ENCODE peak calls at places on chromosome 9, in nine cellular contexts. Y is IMR-90, C is hepatocyte, D is AG09309, I is A549, E is GM12864, G is Caco-2, S is DND-41, X is body of pancreas. Q is an unnamed sample.

GRCh38 chr9:129156163-129156562 is 21.9 kb downstream of the IER5L start:
- DNase-seq in X (no peak), C (no peak), Y (no peak), S (no peak), E (no peak), I (no peak), G (no peak), D (no peak), Q (no peak)

GRCh38 chr9:3855601-3856328 is 330.0 kb upstream of the RFX3 start:
- DNase-seq in X (no peak), Y (no peak), I (no peak), S (no peak), C (no peak), E (no peak), G (no peak), D (no peak), Q (no peak)

GRCh38 chr9:2610985-2611384 is 10.6 kb upstream of the VLDLR start:
- DNase-seq in X (no peak), G (peak), I (no peak), S (no peak), E (no peak), D (no peak), C (peak), Y (peak), Q (no peak)

GRCh38 chr9:120571443-120572257 is 8.3 kb downstream of the CDK5RAP2 start:
- DNase-seq in Y (peak), C (peak), E (no peak), D (peak), X (peak), I (no peak), G (peak), S (no peak), Q (peak)

GRCh38 chr9:101443358-101443757 is 7.8 kb upstream of the ALDOB start:
- DNase-seq in S (no peak), C (no peak), G (no peak), E (no peak), D (no peak), I (no peak), Y (no peak), X (peak), Q (no peak)

GRCh38 chr9:124799274-124800006 is 22.5 kb downstream of the OLFML2A start:
- DNase-seq in I (no peak), X (peak), D (no peak), E (no peak), S (no peak), Y (no peak), C (no peak), G (no peak), Q (no peak)

GRCh38 chr9:89786650-89787049 is 181.8 kb downstream of the GADD45G start:
- DNase-seq in C (no peak), S (no peak), G (no peak), Y (no peak), E (no peak), I (no peak), D (no peak), X (no peak), Q (peak)

GRCh38 chr9:121700165-121700830 is 48.9 kb downstream of the DAB2IP start:
- DNase-seq in E (no peak), C (peak), S (peak), I (peak), G (peak), Y (peak), X (peak), D (no peak), Q (peak)

GRCh38 chr9:98884849-98885248 is 58.9 kb upstream of the COL15A1 start:
- DNase-seq in Y (no peak), D (no peak), E (no peak), X (peak), G (no peak), I (no peak), C (no peak), S (no peak), Q (no peak)

GRCh38 chr9:133509179-133510083 is 15.3 kb downstream of the MYMK start:
- DNase-seq in X (peak), D (no peak), S (no peak), E (no peak), I (no peak), C (peak), G (peak), Y (no peak), Q (no peak)

GRCh38 chr9:79674052-79674777 is 102.5 kb downstream of the TLE4 start:
- DNase-seq in C (no peak), X (no peak), I (no peak), E (no peak), Y (no peak), G (no peak), D (no peak), S (no peak), Q (no peak)

GRCh38 chr9:72935595-72935994 is 17.3 kb downstream of the ALDH1A1 start:
- DNase-seq in X (no peak), E (no peak), D (no peak), Y (no peak), C (no peak), I (no peak), G (no peak), S (no peak), Q (no peak)

GRCh38 chr9:99445377-99445891 is 223.4 kb downstream of the SEC61B start:
- DNase-seq in D (peak), Y (peak), X (no peak), S (no peak), E (no peak), I (peak), G (no peak), C (peak), Q (peak)

GRCh38 chr9:95048225-95049087 is 269.1 kb downstream of the FANCC start:
- DNase-seq in D (no peak), Y (no peak), S (no peak), G (peak), E (no peak), C (peak), I (no peak), X (peak), Q (no peak)

GRCh38 chr9:95047452-95048224 is 269.9 kb downstream of the FANCC start:
- DNase-seq in D (no peak), I (no peak), S (no peak), X (no peak), C (no peak), E (no peak), G (no peak), Y (no peak), Q (no peak)

GRCh38 chr9:95043826-95044225 is 273.7 kb downstream of the FANCC start:
- DNase-seq in S (no peak), C (no peak), E (no peak), Y (no peak), I (no peak), G (no peak), D (no peak), X (peak), Q (no peak)

GRCh38 chr9:95045751-95046150 is 271.8 kb downstream of the FANCC start:
- DNase-seq in S (no peak), D (no peak), C (no peak), X (no peak), G (no peak), E (no peak), I (no peak), Y (no peak), Q (no peak)

DNA sequence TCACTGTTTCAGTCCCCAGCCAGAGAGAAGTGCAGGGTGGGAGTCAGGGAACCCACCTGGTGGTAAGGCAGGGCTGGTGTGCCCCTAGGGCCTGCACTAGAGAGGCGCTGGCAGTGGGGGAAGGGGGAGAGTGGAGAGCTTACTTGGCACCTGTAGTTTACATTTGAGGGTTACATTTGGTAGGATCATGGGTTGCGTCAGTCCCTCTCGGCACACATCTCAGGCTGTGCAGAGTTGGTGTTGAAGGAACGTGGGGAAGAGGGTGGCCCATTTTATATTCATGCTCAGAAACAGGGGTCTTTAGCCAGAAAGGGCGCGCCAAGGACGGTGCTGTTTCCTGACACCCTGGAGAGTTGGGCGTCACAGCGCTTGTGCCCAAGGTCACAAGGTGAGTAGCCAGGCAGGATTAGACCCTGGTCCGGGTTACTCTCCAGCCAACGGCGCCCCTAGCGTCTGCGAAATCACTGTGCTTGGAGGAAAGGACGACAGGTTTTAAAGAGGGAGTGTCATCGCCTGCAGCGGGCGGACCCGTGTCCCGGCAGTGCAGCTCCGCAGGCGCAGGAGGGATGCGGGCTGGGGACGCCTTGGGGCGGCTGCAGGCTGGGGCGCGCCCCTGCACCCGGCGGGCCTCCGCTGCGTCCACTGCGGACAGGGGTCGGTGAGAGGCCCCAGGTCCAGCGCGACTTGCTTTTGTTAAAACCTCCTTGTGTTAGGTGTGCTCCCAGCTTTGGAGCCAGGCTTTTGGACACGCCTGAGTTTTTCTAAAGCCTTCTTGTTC is 272.6 kb downstream of the FANCC start:
- DNase-seq in C (peak), Y (no peak), S (no peak), E (no peak), D (no peak), X (peak), I (peak), G (peak), Q (no peak)
- TF ChIP-seq CTCF in C (peak), Y (peak), S (no peak), E (no peak), D (peak), X (peak), I (peak), G (no peak), Q (peak)

DNA sequence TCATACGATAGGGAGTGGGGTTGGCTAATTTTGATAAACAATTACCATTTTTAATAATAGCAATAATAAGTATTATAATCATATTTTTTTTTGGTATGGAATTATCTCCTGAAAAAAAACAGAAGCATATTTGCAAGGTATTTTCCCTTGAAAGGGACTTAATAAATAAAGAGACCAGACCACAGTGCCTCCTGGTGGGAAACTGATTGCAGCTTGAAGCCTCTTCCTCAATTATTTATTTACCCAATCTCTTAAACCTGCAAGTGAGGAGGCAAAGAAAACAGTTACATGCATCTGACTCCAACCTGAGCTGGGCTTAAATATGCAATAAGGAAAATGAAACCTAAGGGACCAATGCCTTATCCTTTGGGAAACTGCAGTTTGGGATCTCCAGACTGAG is 388.1 kb upstream of the ACO1 start:
- DNase-seq in E (no peak), D (no peak), S (no peak), X (no peak), G (no peak), Y (no peak), C (no peak), I (no peak), Q (no peak)
- TF ChIP-seq CTCF in E (no peak), D (no peak), S (peak), X (no peak), G (no peak), Y (no peak), C (no peak), I (no peak), Q (no peak)

DNA sequence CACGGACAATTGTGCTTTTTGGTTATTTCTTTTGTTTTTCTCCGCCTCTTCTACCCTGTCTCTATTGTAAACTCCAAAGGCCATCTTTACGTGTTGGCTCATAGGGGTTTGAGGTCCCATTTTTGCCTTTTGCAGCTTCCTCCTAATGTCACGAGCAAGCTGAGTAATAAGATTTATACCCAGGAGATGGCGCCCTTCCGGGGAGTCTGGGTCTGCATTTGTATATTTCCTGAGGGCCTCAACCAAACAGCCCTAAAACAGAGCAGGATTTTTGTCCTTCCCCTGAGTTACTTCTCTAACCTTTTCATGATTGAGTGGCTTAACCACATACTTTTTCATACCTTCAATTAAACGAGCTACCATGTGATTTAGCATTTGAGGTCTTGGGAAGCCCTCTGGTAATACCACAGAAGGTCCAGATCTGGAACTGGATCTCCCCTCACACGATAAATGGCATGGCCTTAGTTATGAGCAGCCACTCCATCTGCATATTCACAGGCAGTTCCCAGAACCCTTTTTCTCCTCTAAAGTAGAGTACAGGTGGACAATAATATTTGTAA is 11.2 kb upstream of the CFAP95 start:
- DNase-seq in G (no peak), E (no peak), C (no peak), I (no peak), D (no peak), Y (peak), X (no peak), S (no peak), Q (peak)
- TF ChIP-seq CTCF in G (no peak), E (peak), C (peak), I (no peak), D (peak), Y (peak), X (no peak), S (peak), Q (peak)

GRCh38 chr9:81465468-81466002 is 223.8 kb downstream of the TLE1 start:
- DNase-seq in I (no peak), S (no peak), D (no peak), G (no peak), X (no peak), C (no peak), Y (peak), E (no peak), Q (peak)
- TF ChIP-seq CTCF in I (no peak), S (no peak), D (peak), G (no peak), X (no peak), C (no peak), Y (peak), E (no peak), Q (peak)

GRCh38 chr9:6681147-6681956 is 35.8 kb upstream of the GLDC start:
- DNase-seq in G (peak), S (peak), X (peak), I (peak), E (peak), C (peak), D (peak), Y (peak), Q (peak)
- TF ChIP-seq CTCF in G (no peak), S (peak), X (no peak), I (no peak), E (peak), C (no peak), D (no peak), Y (no peak), Q (no peak)

DNA sequence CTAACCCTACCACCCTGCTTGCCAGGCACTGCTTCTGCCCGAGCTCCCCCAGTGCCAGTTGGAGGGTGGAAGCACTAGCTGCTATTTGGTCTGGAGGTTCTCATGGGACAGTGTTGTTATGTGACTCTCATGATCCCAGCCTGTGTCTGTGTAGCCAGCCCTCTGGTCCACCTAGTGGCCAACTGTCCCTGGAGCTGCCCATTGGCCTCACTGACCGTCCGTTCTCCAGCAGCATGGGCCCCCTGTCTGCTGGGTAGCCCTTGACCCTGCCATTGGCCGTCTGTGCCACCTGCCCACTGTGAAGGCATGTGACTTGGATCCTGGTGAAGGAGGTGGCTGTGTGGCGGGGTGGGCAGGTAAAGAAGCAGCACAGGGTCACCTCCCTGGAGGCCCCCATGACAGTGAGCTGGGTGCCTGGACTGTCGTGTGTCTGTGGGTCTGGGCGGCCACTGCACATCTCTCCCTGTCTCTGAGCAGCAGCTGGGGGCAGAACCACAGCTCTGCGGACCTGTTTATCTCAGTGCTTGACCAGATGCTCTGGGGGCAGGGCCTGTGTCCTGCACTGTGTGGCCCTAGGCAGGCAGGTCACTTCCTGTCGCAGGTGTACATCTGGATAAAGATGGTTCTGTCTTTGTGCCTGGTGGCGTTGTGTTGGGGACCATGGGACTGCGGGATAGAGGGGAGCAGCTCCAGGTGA is 11.4 kb downstream of the PHF2 start:
- DNase-seq in G (no peak), X (no peak), S (peak), Y (no peak), D (no peak), E (no peak), I (no peak), C (peak), Q (no peak)
- TF ChIP-seq CTCF in G (no peak), X (no peak), S (no peak), Y (peak), D (peak), E (no peak), I (no peak), C (no peak), Q (peak)

DNA sequence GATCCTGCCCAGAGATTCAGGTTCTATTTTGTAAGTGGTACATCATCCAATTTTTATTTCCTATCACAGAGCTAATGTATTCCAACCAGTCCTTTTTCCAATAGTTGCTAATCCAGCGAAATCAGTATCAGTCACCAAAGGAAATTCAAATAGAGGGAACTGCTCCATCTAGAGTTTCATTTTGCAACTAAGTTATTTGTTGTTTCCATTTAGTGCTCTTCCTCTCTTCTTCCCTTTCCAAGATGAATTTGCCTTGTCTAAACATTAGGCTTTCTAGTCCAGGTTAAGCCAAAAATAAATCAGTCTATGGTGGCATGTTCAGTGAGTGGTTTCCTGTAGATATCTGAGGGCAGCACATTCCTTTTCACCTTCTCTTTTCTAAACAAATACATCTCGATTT is 79.8 kb upstream of the SPATA31D4 start:
- DNase-seq in I (no peak), Y (peak), D (no peak), E (no peak), G (no peak), C (peak), X (no peak), S (no peak), Q (peak)
- TF ChIP-seq CTCF in I (peak), Y (peak), D (peak), E (peak), G (no peak), C (peak), X (peak), S (peak), Q (peak)

Q was measured in astrocyte of the spinal cord.